ENCODE peak calls at places on chromosomes 4 and X, in seven cellular contexts. One of them, this sample, is unnamed.
A peak's percentile ranks its signal among the peaks of the same experiment; 100 is the strongest.

GRCh38 chrX:46620505-46620904 is 46.9 kb downstream of the CHST7 start:
- DNase-seq in mammary epithelial cell: no peak
- DNase-seq in right lobe of liver: no peak
- DNase-seq in pancreas: no peak
- DNase-seq in stomach: no peak
- DNase-seq in MM.1S: no peak
- DNase-seq in CD8-positive, alpha-beta T cell: no peak
- DNase-seq in this sample: no peak

GRCh38 chrX:103467156-103467555 is 52.1 kb downstream of the RAB40A start:
- DNase-seq in stomach: no peak
- DNase-seq in MM.1S: no peak
- DNase-seq in CD8-positive, alpha-beta T cell: no peak
- DNase-seq in right lobe of liver: no peak
- DNase-seq in mammary epithelial cell: no peak
- DNase-seq in pancreas: no peak
- DNase-seq in this sample: no peak

GRCh38 chrX:18884916-18885315 is 99.0 kb downstream of the PHKA2 start:
- DNase-seq in pancreas: no peak
- DNase-seq in CD8-positive, alpha-beta T cell: no peak
- DNase-seq in mammary epithelial cell: no peak
- DNase-seq in stomach: no peak
- DNase-seq in right lobe of liver: no peak
- DNase-seq in MM.1S: no peak
- DNase-seq in this sample: no peak

GRCh38 chrX:11899091-11899490 is 141.1 kb downstream of the MSL3 start:
- DNase-seq in CD8-positive, alpha-beta T cell: no peak
- DNase-seq in mammary epithelial cell: peak; percentile 82
- DNase-seq in stomach: no peak
- DNase-seq in MM.1S: no peak
- DNase-seq in pancreas: no peak
- DNase-seq in right lobe of liver: no peak
- DNase-seq in this sample: no peak

GRCh38 chr4:172147702-172148101 is 334.5 kb downstream of the GALNTL6 start:
- DNase-seq in CD8-positive, alpha-beta T cell: no peak
- DNase-seq in right lobe of liver: no peak
- DNase-seq in stomach: no peak
- DNase-seq in MM.1S: no peak
- DNase-seq in pancreas: no peak
- DNase-seq in mammary epithelial cell: no peak
- DNase-seq in this sample: no peak

GRCh38 chr4:88352062-88352461 is 26.6 kb upstream of the HERC6 start:
- DNase-seq in CD8-positive, alpha-beta T cell: no peak
- DNase-seq in pancreas: no peak
- DNase-seq in right lobe of liver: no peak
- DNase-seq in MM.1S: no peak
- DNase-seq in stomach: no peak
- DNase-seq in mammary epithelial cell: peak; percentile 48
- DNase-seq in this sample: no peak

GRCh38 chr4:186852964-186853391 is 129.3 kb upstream of the FAT1 start:
- DNase-seq in CD8-positive, alpha-beta T cell: no peak
- DNase-seq in MM.1S: peak; percentile 59
- DNase-seq in stomach: no peak
- DNase-seq in mammary epithelial cell: no peak
- DNase-seq in pancreas: no peak
- DNase-seq in right lobe of liver: no peak
- DNase-seq in this sample: no peak

GRCh38 chr4:3342182-3342854 is 49.5 kb downstream of the RGS12 start:
- DNase-seq in mammary epithelial cell: no peak
- DNase-seq in MM.1S: no peak
- DNase-seq in CD8-positive, alpha-beta T cell: no peak
- DNase-seq in right lobe of liver: no peak
- DNase-seq in pancreas: no peak
- DNase-seq in stomach: no peak
- DNase-seq in this sample: no peak

GRCh38 chr4:72440404-72440803 is 128.6 kb downstream of the ADAMTS3 start:
- DNase-seq in pancreas: no peak
- DNase-seq in stomach: no peak
- DNase-seq in CD8-positive, alpha-beta T cell: no peak
- DNase-seq in MM.1S: no peak
- DNase-seq in mammary epithelial cell: no peak
- DNase-seq in right lobe of liver: no peak
- DNase-seq in this sample: no peak

GRCh38 chrX:27675493-27675892 is 85.3 kb downstream of the DCAF8L2 start:
- DNase-seq in stomach: no peak
- DNase-seq in CD8-positive, alpha-beta T cell: no peak
- DNase-seq in right lobe of liver: no peak
- DNase-seq in mammary epithelial cell: peak; percentile 76
- DNase-seq in pancreas: no peak
- DNase-seq in MM.1S: no peak
- DNase-seq in this sample: no peak

GRCh38 chr4:10593130-10593529 is 91.4 kb downstream of the CLNK start:
- DNase-seq in stomach: no peak
- DNase-seq in right lobe of liver: no peak
- DNase-seq in pancreas: no peak
- DNase-seq in CD8-positive, alpha-beta T cell: no peak
- DNase-seq in MM.1S: no peak
- DNase-seq in mammary epithelial cell: no peak
- DNase-seq in this sample: no peak

GRCh38 chr4:108181704-108182103 is 13.0 kb upstream of the LEF1 start:
- DNase-seq in CD8-positive, alpha-beta T cell: no peak
- DNase-seq in right lobe of liver: no peak
- DNase-seq in stomach: no peak
- DNase-seq in mammary epithelial cell: no peak
- DNase-seq in pancreas: no peak
- DNase-seq in MM.1S: peak; percentile 33
- DNase-seq in this sample: no peak

GRCh38 chr4:122221322-122221721 is 69.2 kb downstream of the BLTP1 start:
- DNase-seq in mammary epithelial cell: no peak
- DNase-seq in stomach: no peak
- DNase-seq in CD8-positive, alpha-beta T cell: no peak
- DNase-seq in right lobe of liver: no peak
- DNase-seq in pancreas: no peak
- DNase-seq in MM.1S: no peak
- DNase-seq in this sample: no peak

GRCh38 chrX:153379971-153380581 is 21.1 kb downstream of the PNMA6E start:
- DNase-seq in MM.1S: no peak
- DNase-seq in right lobe of liver: no peak
- DNase-seq in CD8-positive, alpha-beta T cell: no peak
- DNase-seq in mammary epithelial cell: no peak
- DNase-seq in pancreas: no peak
- DNase-seq in stomach: no peak
- DNase-seq in this sample: no peak
- H3K27me3 ChIP-seq in MM.1S: no peaks in the 10 kb centered on the region
- H3K27me3 ChIP-seq in right lobe of liver: no peaks in the 10 kb centered on the region
- H3K27me3 ChIP-seq in CD8-positive, alpha-beta T cell: no peaks in the 10 kb centered on the region
- H3K27me3 ChIP-seq in mammary epithelial cell: no peaks in the 10 kb centered on the region
- H3K27me3 ChIP-seq in pancreas: no peaks in the 10 kb centered on the region
- H3K27me3 ChIP-seq in stomach: peaks cover 5% of the 10 kb centered on the region
- H3K27me3 ChIP-seq in this sample: no peaks in the 10 kb centered on the region

GRCh38 chr4:83205760-83206159 is 78.8 kb downstream of the COQ2 start:
- DNase-seq in stomach: no peak
- DNase-seq in MM.1S: no peak
- DNase-seq in mammary epithelial cell: no peak
- DNase-seq in CD8-positive, alpha-beta T cell: no peak
- DNase-seq in right lobe of liver: no peak
- DNase-seq in pancreas: no peak
- DNase-seq in this sample: no peak

GRCh38 chr4:83207497-83208105 is 77.0 kb downstream of the COQ2 start:
- DNase-seq in pancreas: no peak
- DNase-seq in MM.1S: no peak
- DNase-seq in CD8-positive, alpha-beta T cell: no peak
- DNase-seq in stomach: no peak
- DNase-seq in mammary epithelial cell: peak; percentile 32
- DNase-seq in right lobe of liver: no peak
- DNase-seq in this sample: no peak

GRCh38 chr4:83212041-83212851 is 72.4 kb downstream of the COQ2 start:
- DNase-seq in CD8-positive, alpha-beta T cell: peak; percentile 45
- DNase-seq in MM.1S: peak; percentile 99
- DNase-seq in stomach: peak; percentile 65
- DNase-seq in right lobe of liver: no peak
- DNase-seq in pancreas: no peak
- DNase-seq in mammary epithelial cell: peak; percentile 74
- DNase-seq in this sample: no peak

GRCh38 chr4:83208371-83208770 is 76.2 kb downstream of the COQ2 start:
- DNase-seq in MM.1S: no peak
- DNase-seq in mammary epithelial cell: no peak
- DNase-seq in right lobe of liver: no peak
- DNase-seq in pancreas: no peak
- DNase-seq in CD8-positive, alpha-beta T cell: no peak
- DNase-seq in stomach: no peak
- DNase-seq in this sample: no peak

GRCh38 chr4:83208776-83209365 is 75.7 kb downstream of the COQ2 start:
- DNase-seq in MM.1S: no peak
- DNase-seq in pancreas: no peak
- DNase-seq in right lobe of liver: no peak
- DNase-seq in stomach: no peak
- DNase-seq in mammary epithelial cell: peak; percentile 15
- DNase-seq in CD8-positive, alpha-beta T cell: no peak
- DNase-seq in this sample: no peak
- H3K27ac ChIP-seq in MM.1S: no peak overlapping the region
- H3K27ac ChIP-seq in pancreas: no peak overlapping the region
- H3K27ac ChIP-seq in right lobe of liver: no peak overlapping the region
- H3K27ac ChIP-seq in stomach: peak overlapping the region; percentile 71
- H3K27ac ChIP-seq in mammary epithelial cell: no peak overlapping the region
- H3K27ac ChIP-seq in CD8-positive, alpha-beta T cell: no peak overlapping the region
- H3K27ac ChIP-seq in this sample: peak overlapping the region; percentile 51

GRCh38 chr4:98784947-98785693 is 126.7 kb upstream of the TSPAN5 start:
- DNase-seq in pancreas: no peak
- DNase-seq in right lobe of liver: no peak
- DNase-seq in mammary epithelial cell: no peak
- DNase-seq in MM.1S: no peak
- DNase-seq in stomach: no peak
- DNase-seq in CD8-positive, alpha-beta T cell: no peak
- DNase-seq in this sample: no peak

GRCh38 chr4:98781641-98782348 is 123.4 kb upstream of the TSPAN5 start:
- DNase-seq in MM.1S: no peak
- DNase-seq in stomach: no peak
- DNase-seq in CD8-positive, alpha-beta T cell: no peak
- DNase-seq in mammary epithelial cell: no peak
- DNase-seq in pancreas: no peak
- DNase-seq in right lobe of liver: no peak
- DNase-seq in this sample: no peak

GRCh38 chr4:98780926-98781325 is 122.5 kb upstream of the TSPAN5 start:
- DNase-seq in CD8-positive, alpha-beta T cell: no peak
- DNase-seq in MM.1S: no peak
- DNase-seq in pancreas: no peak
- DNase-seq in mammary epithelial cell: no peak
- DNase-seq in right lobe of liver: no peak
- DNase-seq in stomach: no peak
- DNase-seq in this sample: no peak

GRCh38 chr4:98786866-98787265 is 128.5 kb upstream of the TSPAN5 start:
- DNase-seq in mammary epithelial cell: no peak
- DNase-seq in right lobe of liver: no peak
- DNase-seq in CD8-positive, alpha-beta T cell: no peak
- DNase-seq in MM.1S: no peak
- DNase-seq in pancreas: no peak
- DNase-seq in stomach: no peak
- DNase-seq in this sample: no peak
- TF ChIP-seq CTCF in mammary epithelial cell: peak; percentile 28
- TF ChIP-seq CTCF in right lobe of liver: no peak
- TF ChIP-seq CTCF in CD8-positive, alpha-beta T cell: no peak
- TF ChIP-seq CTCF in MM.1S: no peak
- TF ChIP-seq CTCF in pancreas: no peak
- TF ChIP-seq CTCF in stomach: no peak
- TF ChIP-seq CTCF in this sample: no peak

DNA sequence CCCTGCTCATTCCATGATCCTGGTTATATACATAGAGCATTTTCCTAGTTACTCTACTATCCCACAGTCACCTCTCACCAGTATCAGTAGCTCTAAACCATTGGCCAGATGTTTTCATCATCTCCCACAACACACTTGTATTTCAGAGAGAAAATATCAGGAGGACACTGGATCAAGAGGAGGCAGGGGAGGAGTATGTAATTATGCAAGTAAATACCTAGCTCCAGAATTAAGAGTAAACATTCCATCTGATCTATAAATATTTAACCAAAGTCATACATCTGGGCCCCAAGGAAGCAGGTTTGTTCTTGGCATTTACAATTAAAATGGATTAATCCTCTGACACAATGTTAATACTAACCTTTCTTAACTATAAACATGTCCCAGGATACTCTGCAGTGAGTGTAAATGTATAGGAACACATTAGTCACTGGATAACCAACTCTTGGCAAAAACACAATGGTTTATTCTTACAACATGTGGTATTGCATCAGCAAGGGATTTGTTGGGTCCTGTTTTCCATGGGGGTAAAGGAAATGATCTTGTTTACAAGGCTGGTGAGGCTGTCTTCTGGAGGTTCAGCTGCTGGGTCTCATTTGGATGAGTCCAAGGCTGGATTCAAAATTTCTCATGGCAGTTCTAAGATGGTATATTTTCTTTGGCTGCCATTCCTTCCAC is 170.1 kb downstream of the ATG4A start:
- DNase-seq in pancreas: no peak
- DNase-seq in CD8-positive, alpha-beta T cell: no peak
- DNase-seq in mammary epithelial cell: peak; percentile 93
- DNase-seq in MM.1S: no peak
- DNase-seq in right lobe of liver: no peak
- DNase-seq in stomach: no peak
- DNase-seq in this sample: no peak
- H3K27me3 ChIP-seq in pancreas: no peaks in the 10 kb centered on the region
- H3K27me3 ChIP-seq in CD8-positive, alpha-beta T cell: no peaks in the 10 kb centered on the region
- H3K27me3 ChIP-seq in mammary epithelial cell: no peaks in the 10 kb centered on the region
- H3K27me3 ChIP-seq in MM.1S: no peaks in the 10 kb centered on the region
- H3K27me3 ChIP-seq in right lobe of liver: no peaks in the 10 kb centered on the region
- H3K27me3 ChIP-seq in stomach: no peaks in the 10 kb centered on the region
- H3K27me3 ChIP-seq in this sample: no peaks in the 10 kb centered on the region

DNA sequence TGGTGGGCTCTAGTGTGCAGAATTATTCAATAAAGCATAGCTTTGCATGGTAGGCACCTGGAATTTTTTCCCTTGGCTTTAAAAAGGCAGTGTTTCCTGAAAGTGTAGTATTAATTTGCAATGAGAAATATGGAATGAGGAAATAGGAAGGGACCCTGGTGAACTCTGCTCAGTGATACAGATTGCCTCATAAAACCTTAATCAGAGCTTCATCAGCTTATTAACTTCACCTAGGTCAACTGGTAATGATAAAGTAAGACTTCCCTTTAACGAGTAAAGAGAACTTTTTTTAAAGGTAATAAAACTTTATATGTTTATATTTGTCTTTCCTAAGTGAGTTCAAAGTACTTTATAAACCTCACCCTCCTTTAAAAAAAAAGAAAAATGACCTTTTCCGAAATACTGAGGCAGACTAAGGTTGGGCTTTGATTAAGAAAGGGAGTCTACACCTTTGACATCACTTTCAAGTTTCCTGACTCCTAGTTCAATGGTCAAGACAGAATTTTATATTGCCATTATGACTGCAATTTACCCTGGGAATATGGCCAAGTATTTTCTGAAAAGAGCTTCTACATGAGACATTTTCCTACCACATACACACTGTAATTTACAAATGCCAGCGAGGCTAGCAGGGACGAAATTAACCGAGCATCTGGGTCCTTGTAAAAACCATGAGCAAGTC is 706.3 kb upstream of the TENM3 start:
- DNase-seq in mammary epithelial cell: no peak
- DNase-seq in pancreas: no peak
- DNase-seq in stomach: no peak
- DNase-seq in CD8-positive, alpha-beta T cell: no peak
- DNase-seq in right lobe of liver: no peak
- DNase-seq in MM.1S: no peak
- DNase-seq in this sample: no peak
- H3K27ac ChIP-seq in mammary epithelial cell: no peak overlapping the region
- H3K27ac ChIP-seq in pancreas: no peak overlapping the region
- H3K27ac ChIP-seq in stomach: no peak overlapping the region
- H3K27ac ChIP-seq in CD8-positive, alpha-beta T cell: no peak overlapping the region
- H3K27ac ChIP-seq in right lobe of liver: no peak overlapping the region
- H3K27ac ChIP-seq in MM.1S: no peak overlapping the region
- H3K27ac ChIP-seq in this sample: no peak overlapping the region

GRCh38 chr4:15500721-15501120 is 31.0 kb downstream of the CC2D2A start:
- DNase-seq in pancreas: no peak
- DNase-seq in mammary epithelial cell: no peak
- DNase-seq in stomach: no peak
- DNase-seq in right lobe of liver: no peak
- DNase-seq in MM.1S: no peak
- DNase-seq in CD8-positive, alpha-beta T cell: no peak
- DNase-seq in this sample: no peak
- TF ChIP-seq CTCF in pancreas: no peak
- TF ChIP-seq CTCF in mammary epithelial cell: no peak
- TF ChIP-seq CTCF in stomach: no peak
- TF ChIP-seq CTCF in right lobe of liver: no peak
- TF ChIP-seq CTCF in MM.1S: no peak
- TF ChIP-seq CTCF in CD8-positive, alpha-beta T cell: no peak
- TF ChIP-seq CTCF in this sample: no peak

This sample was measured in upper lobe of right lung.